ENCODE peak calls at places on chromosomes 1 and 21, in five cellular contexts. One of them, this sample, is unnamed. For H3K4me1, the result is how much of the 10 kb centered on the place peaks cover.

GRCh38 chr1:54615531-54616245 is 7.6 kb downstream of the FAM151A start:
- DNase-seq in HepG2: no peak
- DNase-seq in H1: no peak
- DNase-seq in GM12878: no peak
- DNase-seq in K562: peak
- DNase-seq in this sample: no peak

GRCh38 chr1:213858581-213858980 is 129.2 kb upstream of the PROX1 start:
- DNase-seq in HepG2: peak
- DNase-seq in H1: no peak
- DNase-seq in K562: no peak
- DNase-seq in GM12878: no peak
- DNase-seq in this sample: no peak

GRCh38 chr1:234322979-234323378 is 50.3 kb upstream of the COA6 start:
- DNase-seq in HepG2: peak
- DNase-seq in H1: peak
- DNase-seq in K562: peak
- DNase-seq in GM12878: no peak
- DNase-seq in this sample: peak

GRCh38 chr1:207052736-207053545 is at the start of gene PFKFB2:
- DNase-seq in GM12878: peak
- DNase-seq in K562: peak
- DNase-seq in H1: peak
- DNase-seq in HepG2: peak
- DNase-seq in this sample: peak

GRCh38 chr1:205298191-205298994 is 23.2 kb downstream of the NUAK2 start:
- DNase-seq in HepG2: peak
- DNase-seq in H1: peak
- DNase-seq in GM12878: no peak
- DNase-seq in K562: no peak
- DNase-seq in this sample: peak

GRCh38 chr1:234114648-234115307 is 210.3 kb downstream of the SLC35F3 start:
- DNase-seq in H1: no peak
- DNase-seq in GM12878: peak
- DNase-seq in K562: peak
- DNase-seq in HepG2: peak
- DNase-seq in this sample: peak

GRCh38 chr1:9655127-9655723 is 3.7 kb downstream of the PIK3CD start:
- DNase-seq in GM12878: no peak
- DNase-seq in H1: no peak
- DNase-seq in K562: no peak
- DNase-seq in HepG2: no peak
- DNase-seq in this sample: no peak

GRCh38 chr1:23922321-23922943 is 9.3 kb upstream of the CNR2 start:
- DNase-seq in GM12878: no peak
- DNase-seq in H1: no peak
- DNase-seq in K562: no peak
- DNase-seq in HepG2: no peak
- DNase-seq in this sample: no peak

GRCh38 chr1:11207898-11208611 is 18.9 kb downstream of the ANGPTL7 start:
- DNase-seq in HepG2: no peak
- DNase-seq in K562: no peak
- DNase-seq in GM12878: no peak
- DNase-seq in H1: no peak
- DNase-seq in this sample: no peak

GRCh38 chr1:45221716-45222115 is 15.3 kb upstream of the ZSWIM5 start:
- DNase-seq in H1: no peak
- DNase-seq in HepG2: no peak
- DNase-seq in GM12878: no peak
- DNase-seq in K562: no peak
- DNase-seq in this sample: no peak

GRCh38 chr1:215845224-215845902 is 278.3 kb downstream of the KCTD3 start:
- DNase-seq in K562: no peak
- DNase-seq in HepG2: no peak
- DNase-seq in GM12878: no peak
- DNase-seq in H1: no peak
- DNase-seq in this sample: peak

GRCh38 chr1:159341736-159342135 is 39.6 kb downstream of the FCER1A start:
- DNase-seq in GM12878: no peak
- DNase-seq in H1: no peak
- DNase-seq in K562: no peak
- DNase-seq in HepG2: no peak
- DNase-seq in this sample: no peak

GRCh38 chr21:36835383-36835795 is 131.1 kb downstream of the HLCS start:
- DNase-seq in K562: no peak
- DNase-seq in H1: no peak
- DNase-seq in HepG2: no peak
- DNase-seq in GM12878: no peak
- DNase-seq in this sample: no peak

GRCh38 chr1:160032165-160032827 is 506 bp upstream of the PIGM start:
- DNase-seq in HepG2: no peak
- DNase-seq in GM12878: no peak
- DNase-seq in K562: peak
- DNase-seq in H1: no peak
- DNase-seq in this sample: no peak

GRCh38 chr1:224271106-224271505 is 58.9 kb downstream of the NVL start:
- DNase-seq in K562: no peak
- DNase-seq in HepG2: no peak
- DNase-seq in GM12878: no peak
- DNase-seq in H1: no peak
- DNase-seq in this sample: no peak

GRCh38 chr1:114274621-114275317 is 121.1 kb upstream of the SYT6 start:
- DNase-seq in HepG2: no peak
- DNase-seq in H1: no peak
- DNase-seq in K562: no peak
- DNase-seq in GM12878: no peak
- DNase-seq in this sample: no peak

GRCh38 chr1:63524166-63524565 is 841 bp downstream of the EFCAB7 start:
- DNase-seq in GM12878: no peak
- DNase-seq in H1: no peak
- DNase-seq in K562: no peak
- DNase-seq in HepG2: no peak
- DNase-seq in this sample: no peak

GRCh38 chr1:201447911-201448871 is 20.8 kb downstream of the PHLDA3 start:
- DNase-seq in GM12878: no peak
- DNase-seq in HepG2: peak
- DNase-seq in K562: peak
- DNase-seq in H1: peak
- DNase-seq in this sample: peak

DNA sequence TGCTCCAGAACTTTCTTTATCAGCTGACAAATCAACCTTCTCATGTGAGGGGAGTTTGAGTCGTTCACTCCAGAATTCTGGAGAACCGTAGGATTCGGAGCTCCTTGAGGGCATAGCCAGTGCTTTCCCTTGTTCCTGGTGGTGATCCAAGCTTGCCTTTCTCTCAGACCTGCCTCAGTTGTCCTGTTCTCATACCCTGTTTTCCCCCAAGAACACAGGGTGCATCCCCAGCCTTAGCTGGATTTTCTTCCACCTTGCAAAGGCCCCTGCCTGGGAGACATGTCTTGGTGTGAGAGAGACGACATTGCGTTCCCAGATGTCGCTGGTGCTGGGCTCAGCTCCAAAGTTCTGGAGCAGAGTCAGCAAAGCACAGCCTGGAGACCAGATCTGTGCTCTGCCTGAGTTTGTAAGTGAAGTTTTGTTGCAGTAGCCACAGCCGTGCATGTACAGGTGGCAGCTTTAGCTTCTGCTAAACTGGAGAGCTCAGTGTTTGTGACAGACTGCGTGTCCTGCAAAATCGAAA is 40.0 kb downstream of the ABCG1 start:
- DNase-seq in HepG2: no peak
- DNase-seq in K562: no peak
- DNase-seq in H1: no peak
- DNase-seq in GM12878: no peak
- DNase-seq in this sample: no peak
- H3K4me1 ChIP-seq in HepG2: under half
- H3K4me1 ChIP-seq in K562: under half
- H3K4me1 ChIP-seq in H1: under half
- H3K4me1 ChIP-seq in GM12878: under half
- H3K4me1 ChIP-seq in this sample: under half

GRCh38 chr1:179876289-179876715 is 1.3 kb downstream of the TOR1AIP2 start:
- DNase-seq in H1: no peak
- DNase-seq in K562: no peak
- DNase-seq in HepG2: peak
- DNase-seq in GM12878: no peak
- DNase-seq in this sample: no peak
- TF ChIP-seq SRF in H1: no peak
- TF ChIP-seq SRF in K562: no peak
- TF ChIP-seq SRF in HepG2: no peak
- TF ChIP-seq SRF in GM12878: no peak
- TF ChIP-seq SRF in this sample: peak

DNA sequence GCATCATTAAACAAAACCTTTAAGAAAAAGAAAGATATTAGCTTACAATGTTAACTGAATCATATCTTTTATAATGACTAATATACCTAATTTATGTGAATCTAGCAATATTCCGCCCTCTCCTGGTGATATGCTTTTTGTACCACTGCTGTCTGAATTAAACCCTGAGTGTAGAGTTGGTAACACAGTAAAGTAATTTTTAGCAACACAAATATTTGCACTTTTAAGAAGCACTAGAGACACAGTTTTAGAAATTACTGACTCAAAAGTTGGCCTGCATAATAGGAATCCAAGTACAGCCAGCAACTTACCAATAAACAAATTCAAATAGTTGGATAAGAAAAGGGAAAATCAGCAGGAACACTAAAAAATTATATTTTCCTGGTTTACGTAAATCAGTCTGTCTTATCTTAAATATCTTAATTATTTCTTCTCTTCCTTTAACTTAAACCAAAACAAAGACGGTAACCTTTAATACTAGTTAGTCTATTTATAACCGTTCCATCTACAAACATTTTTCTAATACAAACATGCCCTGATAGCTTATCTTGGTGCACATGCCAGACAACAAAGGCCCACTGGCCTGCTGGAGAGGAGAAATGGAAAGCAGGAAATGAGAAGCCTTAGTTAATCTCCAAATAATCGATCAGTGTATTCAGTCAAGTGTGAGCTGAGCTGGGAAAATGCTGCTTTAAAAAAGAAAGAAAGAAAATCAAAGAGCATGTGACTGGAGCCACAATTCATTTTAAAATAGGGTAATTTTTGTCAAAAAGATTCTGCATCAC is 246.0 kb downstream of the RERE start:
- DNase-seq in H1: no peak
- DNase-seq in HepG2: peak
- DNase-seq in GM12878: no peak
- DNase-seq in K562: no peak
- DNase-seq in this sample: no peak
- H3K4me1 ChIP-seq in H1: under half
- H3K4me1 ChIP-seq in HepG2: half or more
- H3K4me1 ChIP-seq in GM12878: under half
- H3K4me1 ChIP-seq in K562: under half
- H3K4me1 ChIP-seq in this sample: under half

DNA sequence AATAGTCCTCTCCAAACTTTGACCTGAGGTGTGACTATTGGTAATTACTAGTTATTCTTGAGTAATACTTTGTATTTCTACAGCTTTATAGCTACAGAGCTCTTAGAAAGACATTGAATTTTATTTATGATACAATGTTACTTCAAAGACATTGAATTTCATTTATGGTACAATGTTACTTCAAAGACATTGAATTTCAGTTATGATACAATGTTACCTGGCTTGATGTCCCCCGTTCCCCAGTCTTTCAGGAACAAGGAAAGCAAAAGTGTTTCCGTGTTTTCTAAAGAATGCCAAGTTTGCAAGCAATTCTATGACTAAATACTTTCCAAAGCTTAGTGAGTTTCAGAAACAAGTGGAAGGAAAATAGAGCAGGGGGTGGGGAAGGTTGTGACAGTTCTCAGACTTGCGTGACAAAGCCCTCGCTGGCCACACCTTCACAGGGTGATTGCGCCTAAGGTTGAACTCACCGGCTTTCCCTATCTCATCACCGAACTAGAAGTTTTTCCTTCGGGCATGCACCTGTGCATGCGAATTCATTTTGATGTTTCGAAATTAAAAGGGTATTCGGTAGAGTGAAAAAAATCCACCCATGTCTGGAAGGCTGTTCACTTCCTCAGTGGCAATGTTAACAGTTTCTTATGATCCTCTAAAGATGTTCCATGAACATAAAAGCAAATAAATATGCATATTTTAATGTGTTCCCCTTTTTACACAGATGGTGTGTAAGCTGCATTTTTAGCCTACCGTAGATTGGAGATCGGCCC is 909 bp upstream of the PAXBP1 start:
- DNase-seq in K562: peak
- DNase-seq in H1: no peak
- DNase-seq in HepG2: no peak
- DNase-seq in GM12878: peak
- DNase-seq in this sample: no peak
- TF ChIP-seq SRF in K562: no peak
- TF ChIP-seq SRF in H1: no peak
- TF ChIP-seq SRF in HepG2: no peak
- TF ChIP-seq SRF in GM12878: no peak
- TF ChIP-seq SRF in this sample: no peak

DNA sequence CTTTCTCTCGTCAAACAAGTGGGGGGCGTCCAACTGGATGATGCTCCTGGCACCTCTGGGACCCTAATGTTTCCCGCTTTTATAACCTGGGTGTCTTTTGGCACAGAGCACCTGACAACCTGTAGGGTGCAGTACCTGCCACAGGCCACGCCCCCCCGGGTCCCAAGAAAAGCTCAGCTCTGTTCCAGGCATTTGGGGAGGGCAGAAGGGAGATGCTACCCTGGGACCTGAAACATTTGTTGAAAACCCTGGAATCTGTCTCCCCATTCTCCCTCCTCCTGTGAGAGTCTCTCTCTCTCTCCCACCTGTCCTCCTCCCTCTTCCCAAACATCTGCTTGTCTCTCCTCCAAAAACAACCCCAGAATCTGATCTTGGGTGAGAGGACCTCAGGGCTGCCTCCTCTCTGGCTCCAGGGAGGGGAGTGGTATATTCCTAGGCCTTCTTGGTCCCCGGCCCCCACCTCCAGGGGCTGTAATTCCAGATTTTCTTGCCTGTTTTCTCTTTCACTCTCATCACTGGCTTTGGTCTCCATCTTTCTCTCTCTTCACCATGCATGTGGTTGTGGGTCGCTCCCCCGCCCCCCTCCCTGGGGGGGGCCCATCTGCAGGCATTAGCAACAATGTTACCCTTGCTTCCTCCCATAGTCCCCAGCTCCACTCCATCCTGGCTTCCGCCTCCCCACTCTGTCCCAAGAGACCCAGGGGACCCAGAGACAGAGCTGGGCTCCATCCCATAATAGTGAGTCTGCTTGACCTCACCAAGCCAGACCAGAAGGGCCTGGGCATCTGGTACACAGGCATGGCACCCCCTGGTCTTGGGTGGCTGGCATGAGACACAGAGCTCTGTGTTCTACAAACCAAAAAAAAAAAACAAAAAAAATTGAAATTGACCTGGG is 4.1 kb downstream of the AHDC1 start:
- DNase-seq in GM12878: no peak
- DNase-seq in HepG2: no peak
- DNase-seq in K562: peak
- DNase-seq in H1: peak
- DNase-seq in this sample: no peak
- H3K4me1 ChIP-seq in GM12878: half or more
- H3K4me1 ChIP-seq in HepG2: half or more
- H3K4me1 ChIP-seq in K562: half or more
- H3K4me1 ChIP-seq in H1: under half
- H3K4me1 ChIP-seq in this sample: under half